ENCODE peak calls at places on chromosomes 13 and 19, in four cellular contexts. G, N, F and O are unnamed samples.

GRCh38 chr19:36113895-36114762 is 546 bp downstream of the POLR2I start:
- DNase-seq in G (peak; percentile 50), N (no peak), F (peak; percentile 90), O (peak; percentile 41)

GRCh38 chr19:4649392-4650094 is 10.2 kb downstream of the TNFAIP8L1 start:
- DNase-seq in F (no peak), N (no peak), G (no peak), O (no peak)

GRCh38 chr19:29665826-29666633 is 769 bp downstream of the PLEKHF1 start:
- DNase-seq in F (peak; percentile 89), N (no peak), G (peak; percentile 80), O (no peak)

GRCh38 chr19:46474211-46474610 is 2.8 kb upstream of the PNMA8A start:
- DNase-seq in N (no peak), F (no peak), G (no peak), O (no peak)

GRCh38 chr19:8561071-8561764 is 16.0 kb downstream of the MYO1F start:
- DNase-seq in G (no peak), N (no peak), F (no peak), O (no peak)

GRCh38 chr13:113846639-113847318 is 17.1 kb downstream of the GAS6 start:
- DNase-seq in G (no peak), F (peak; percentile 80), N (no peak), O (no peak)

GRCh38 chr19:10864538-10864899 is 6.8 kb upstream of the CARM1 start:
- DNase-seq in G (peak; percentile 89), F (peak; percentile 97), N (peak; percentile 88), O (peak; percentile 88)

GRCh38 chr13:98599502-98600328 is 22.8 kb upstream of the STK24 start:
- DNase-seq in N (no peak), G (no peak), F (no peak), O (no peak)

GRCh38 chr19:3176715-3177501 is 1.7 kb upstream of the S1PR4 start:
- DNase-seq in F (no peak), G (no peak), N (no peak), O (no peak)

DNA sequence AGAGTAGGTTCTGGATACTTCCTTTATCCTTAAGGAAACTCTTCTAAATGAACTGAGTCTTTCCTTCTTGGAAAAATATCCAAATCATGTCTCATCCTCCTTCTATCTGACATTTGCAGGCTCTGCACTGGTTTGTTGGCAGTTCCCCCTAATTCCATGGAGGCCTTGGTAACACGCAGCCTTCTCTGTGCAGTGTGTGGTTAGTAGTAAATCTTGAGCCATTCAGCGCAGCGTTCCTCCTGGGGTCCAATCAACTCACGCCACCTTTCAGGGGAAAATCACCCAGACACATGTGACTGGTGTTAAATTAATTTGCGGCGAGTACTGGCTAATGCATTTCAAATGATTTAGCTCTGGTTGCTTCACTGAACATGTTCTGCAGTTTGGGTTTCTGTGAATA is 21.0 kb upstream of the CBY2 start:
- DNase-seq in F (no peak), N (no peak), G (no peak), O (no peak)
- TF ChIP-seq CTCF in F (no peak), N (no peak), G (no peak), O (no peak)

GRCh38 chr19:16052353-16052752 is 23.9 kb upstream of the TPM4 start:
- DNase-seq in N (no peak), G (no peak), F (no peak), O (no peak)
- TF ChIP-seq CTCF in N (no peak), G (no peak), F (no peak), O (no peak)

GRCh38 chr13:21121616-21122015 is 54.7 kb downstream of the SKA3 start:
- DNase-seq in F (peak; percentile 12), G (no peak), N (no peak), O (no peak)
- TF ChIP-seq CTCF in F (no peak), G (no peak), N (no peak), O (no peak)

DNA sequence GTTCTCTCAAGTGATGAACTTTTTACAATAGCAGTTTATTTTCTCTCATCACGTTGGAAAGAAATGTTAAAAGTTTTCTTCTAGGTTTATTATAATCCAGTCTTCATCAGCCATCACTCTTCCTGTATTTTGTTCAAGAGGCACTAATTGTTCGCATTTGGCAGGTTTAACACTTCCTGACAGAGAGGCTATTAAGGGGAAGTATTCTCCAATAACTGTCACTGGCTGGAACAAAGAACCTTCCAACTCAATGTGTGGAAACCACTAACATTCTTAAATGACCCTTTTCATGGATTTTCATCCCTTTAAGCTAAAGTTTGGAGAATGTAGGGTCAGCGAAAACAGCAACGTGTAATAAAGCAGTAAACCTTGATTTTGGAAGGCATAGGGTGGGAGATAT is 145.1 kb downstream of the PCCA start:
- DNase-seq in F (no peak), G (no peak), N (no peak), O (no peak)
- TF ChIP-seq CTCF in F (no peak), G (no peak), N (no peak), O (no peak)